ENCODE peak calls at places on chromosomes 11 and 22, in four cellular contexts. One of them, this sample, is unnamed.

GRCh38 chr11:48055292-48056132 is 75.2 kb downstream of the PTPRJ start:
- DNase-seq in GM23248: no peak
- DNase-seq in pulmonary artery endothelial cell: no peak
- DNase-seq in activated T-helper 1 cell treated with Interleukin-2 at 50 U/mL for 16 hours: peak; percentile 46
- DNase-seq in this sample: no peak

GRCh38 chr11:116330439-116331185 is 442.2 kb downstream of the BUD13 start:
- DNase-seq in activated T-helper 1 cell treated with Interleukin-2 at 50 U/mL for 16 hours: no peak
- DNase-seq in pulmonary artery endothelial cell: no peak
- DNase-seq in GM23248: no peak
- DNase-seq in this sample: no peak

GRCh38 chr11:23679041-23679440 is 817.8 kb upstream of the LUZP2 start:
- DNase-seq in GM23248: no peak
- DNase-seq in activated T-helper 1 cell treated with Interleukin-2 at 50 U/mL for 16 hours: no peak
- DNase-seq in pulmonary artery endothelial cell: no peak
- DNase-seq in this sample: no peak

GRCh38 chr11:80970016-80970516 is 1529.2 kb upstream of the TENM4 start:
- DNase-seq in activated T-helper 1 cell treated with Interleukin-2 at 50 U/mL for 16 hours: no peak
- DNase-seq in pulmonary artery endothelial cell: no peak
- DNase-seq in GM23248: no peak
- DNase-seq in this sample: no peak

GRCh38 chr22:42990131-42990838 is 24.7 kb downstream of the PACSIN2 start:
- DNase-seq in GM23248: peak; percentile 97
- DNase-seq in pulmonary artery endothelial cell: peak; percentile 56
- DNase-seq in activated T-helper 1 cell treated with Interleukin-2 at 50 U/mL for 16 hours: no peak
- DNase-seq in this sample: peak; percentile 65

GRCh38 chr22:45918455-45919370 is 58.2 kb downstream of the WNT7B start:
- DNase-seq in activated T-helper 1 cell treated with Interleukin-2 at 50 U/mL for 16 hours: no peak
- DNase-seq in pulmonary artery endothelial cell: no peak
- DNase-seq in GM23248: no peak
- DNase-seq in this sample: no peak

GRCh38 chr11:60968223-60968622 is 3.3 kb upstream of the CD6 start:
- DNase-seq in activated T-helper 1 cell treated with Interleukin-2 at 50 U/mL for 16 hours: no peak
- DNase-seq in GM23248: no peak
- DNase-seq in pulmonary artery endothelial cell: no peak
- DNase-seq in this sample: no peak

GRCh38 chr11:130720232-130720787 is 196.0 kb downstream of the SNX19 start:
- DNase-seq in GM23248: no peak
- DNase-seq in pulmonary artery endothelial cell: no peak
- DNase-seq in activated T-helper 1 cell treated with Interleukin-2 at 50 U/mL for 16 hours: no peak
- DNase-seq in this sample: no peak

GRCh38 chr11:23959466-23959865 is 537.4 kb upstream of the LUZP2 start:
- DNase-seq in activated T-helper 1 cell treated with Interleukin-2 at 50 U/mL for 16 hours: no peak
- DNase-seq in pulmonary artery endothelial cell: no peak
- DNase-seq in GM23248: no peak
- DNase-seq in this sample: no peak

GRCh38 chr11:98965358-98965757 is 55.4 kb upstream of the CNTN5 start:
- DNase-seq in activated T-helper 1 cell treated with Interleukin-2 at 50 U/mL for 16 hours: no peak
- DNase-seq in GM23248: no peak
- DNase-seq in pulmonary artery endothelial cell: no peak
- DNase-seq in this sample: no peak

This sample was measured in SW 1271.